ENCODE peak calls at places on chromosome 6, in four cellular contexts. M is ovary; R is CD4-positive, alpha-beta T cell; E is RWPE2. W is an unnamed sample.

GRCh38 chr6:148837941-148838340 is 91.1 kb downstream of the UST start:
- DNase-seq in M (no peak), R (no peak), E (no peak), W (no peak)

GRCh38 chr6:3351105-3351676 is 92.4 kb downstream of the PSMG4 start:
- DNase-seq in M (no peak), R (no peak), E (no peak), W (no peak)

GRCh38 chr6:119347466-119348307 is 1.9 kb downstream of the MAN1A1 start:
- DNase-seq in M (peak; percentile 36), R (peak; percentile 34), E (no peak), W (peak; percentile 10)

GRCh38 chr6:40425192-40425919 is 161.8 kb downstream of the LRFN2 start:
- DNase-seq in M (no peak), R (no peak), E (no peak), W (no peak)

GRCh38 chr6:167420177-167420576 is 95.3 kb downstream of the TTLL2 start:
- DNase-seq in M (no peak), R (no peak), E (no peak), W (no peak)

GRCh38 chr6:118284736-118285360 is 263.2 kb upstream of the PLN start:
- DNase-seq in M (no peak), R (no peak), E (no peak), W (no peak)

GRCh38 chr6:168671863-168672546 is 231.0 kb downstream of the SMOC2 start:
- DNase-seq in M (no peak), R (no peak), E (no peak), W (no peak)

GRCh38 chr6:88492824-88493223 is 326.7 kb upstream of the CNR1 start:
- DNase-seq in M (no peak), R (no peak), E (no peak), W (no peak)

GRCh38 chr6:36827261-36828079 is 11.8 kb downstream of the CPNE5 start:
- DNase-seq in M (no peak), R (no peak), E (no peak), W (no peak)

GRCh38 chr6:19803331-19804330 is 33.5 kb upstream of the ID4 start:
- DNase-seq in M (no peak), R (no peak), E (no peak), W (no peak)

GRCh38 chr6:132651062-132651461 is 7.9 kb downstream of the TAAR1 start:
- DNase-seq in M (no peak), R (no peak), E (no peak), W (no peak)

GRCh38 chr6:126701799-126702198 is 361.9 kb downstream of the CENPW start:
- DNase-seq in M (no peak), R (no peak), E (no peak), W (no peak)

GRCh38 chr6:20274115-20274514 is 61.8 kb upstream of the MBOAT1 start:
- DNase-seq in M (no peak), R (no peak), E (no peak), W (no peak)

GRCh38 chr6:89970609-89971337 is 76.5 kb downstream of the GJA10 start:
- DNase-seq in M (peak; percentile 30), R (no peak), E (no peak), W (no peak)

GRCh38 chr6:1917628-1918371 is 308.1 kb downstream of the FOXC1 start:
- DNase-seq in M (no peak), R (no peak), E (peak; percentile 83), W (peak; percentile 12)

GRCh38 chr6:44386929-44387345 is 569 bp upstream of the CDC5L start:
- DNase-seq in M (no peak), R (no peak), E (no peak), W (no peak)

GRCh38 chr6:156795825-156796224 is 18.6 kb downstream of the ARID1B start:
- DNase-seq in M (no peak), R (no peak), E (no peak), W (no peak)

GRCh38 chr6:12760911-12761310 is 44.3 kb downstream of the PHACTR1 start:
- DNase-seq in M (no peak), R (no peak), E (no peak), W (no peak)

GRCh38 chr6:34585512-34586045 is 29.4 kb upstream of the SPDEF start:
- DNase-seq in M (no peak), R (no peak), E (no peak), W (no peak)

GRCh38 chr6:1901556-1901955 is 291.8 kb downstream of the FOXC1 start:
- DNase-seq in M (no peak), R (no peak), E (no peak), W (no peak)

GRCh38 chr6:151729829-151730495 is 77.5 kb upstream of the ESR1 start:
- DNase-seq in M (no peak), R (no peak), E (no peak), W (no peak)

GRCh38 chr6:47245745-47246371 is 63.8 kb downstream of the TNFRSF21 start:
- DNase-seq in M (no peak), R (no peak), E (no peak), W (no peak)

GRCh38 chr6:2876210-2877056 is 26.7 kb downstream of the SERPINB9 start:
- DNase-seq in M (peak; percentile 71), R (no peak), E (no peak), W (no peak)

GRCh38 chr6:17910178-17910577 is 77.3 kb downstream of the KIF13A start:
- DNase-seq in M (no peak), R (no peak), E (no peak), W (no peak)

GRCh38 chr6:80282913-80283554 is 176.6 kb downstream of the BCKDHB start:
- DNase-seq in M (no peak), R (no peak), E (no peak), W (no peak)

GRCh38 chr6:93496548-93496947 is 77.2 kb upstream of the EPHA7 start:
- DNase-seq in M (no peak), R (no peak), E (no peak), W (no peak)

GRCh38 chr6:3063733-3064700 is 4.3 kb upstream of the RIPK1 start:
- DNase-seq in M (peak; percentile 91), R (peak; percentile 90), E (peak; percentile 90), W (peak; percentile 86)

GRCh38 chr6:169229611-169230321 is 23.9 kb downstream of the THBS2 start:
- DNase-seq in M (no peak), R (no peak), E (no peak), W (no peak)

GRCh38 chr6:38146021-38146657 is 326.6 kb downstream of the ZFAND3 start:
- DNase-seq in M (no peak), R (no peak), E (no peak), W (no peak)

GRCh38 chr6:57072108-57072507 is 17.9 kb upstream of the ZNF451 start:
- DNase-seq in M (no peak), R (no peak), E (no peak), W (no peak)

GRCh38 chr6:71194730-71195129 is 93.9 kb upstream of the OGFRL1 start:
- DNase-seq in M (no peak), R (no peak), E (no peak), W (no peak)

GRCh38 chr6:147204843-147205311 is 660 bp downstream of the STXBP5 start:
- DNase-seq in M (no peak), R (no peak), E (no peak), W (no peak)

GRCh38 chr6:149075616-149076354 is 241.7 kb upstream of the TAB2 start:
- DNase-seq in M (no peak), R (no peak), E (no peak), W (no peak)